ENCODE peak calls at places on chromosomes 16 and 17, in six cellular contexts. W, X, L, Y, C and A are unnamed samples.

GRCh38 chr17:73588291-73589095 is 55.8 kb downstream of the SDK2 start:
- DNase-seq in W (no peak), X (no peak), L (no peak), Y (peak), C (no peak), A (no peak)

GRCh38 chr17:15247891-15248529 is 17.1 kb downstream of the PMP22 start:
- DNase-seq in W (no peak), X (peak), L (no peak), Y (peak), C (no peak), A (no peak)

GRCh38 chr16:27169511-27170071 is 33.7 kb upstream of the KDM8 start:
- DNase-seq in W (peak), X (peak), L (no peak), Y (no peak), C (peak), A (no peak)

GRCh38 chr16:68486671-68487495 is 38.6 kb upstream of the SMPD3 start:
- DNase-seq in W (no peak), X (no peak), L (no peak), Y (peak), C (no peak), A (no peak)

GRCh38 chr17:10614536-10615155 is 42.5 kb downstream of the MYH3 start:
- DNase-seq in W (peak), X (peak), L (peak), Y (peak), C (peak), A (peak)

GRCh38 chr16:64590516-64590915 is 531.3 kb downstream of the CDH11 start:
- DNase-seq in W (peak), X (no peak), L (no peak), Y (no peak), C (peak), A (no peak)

GRCh38 chr17:57899822-57900221 is 50.0 kb upstream of the MRPS23 start:
- DNase-seq in W (no peak), X (no peak), L (no peak), Y (no peak), C (no peak), A (no peak)

GRCh38 chr17:75126954-75127353 is 4.6 kb downstream of the NT5C start:
- DNase-seq in W (no peak), X (no peak), L (no peak), Y (no peak), C (no peak), A (no peak)

GRCh38 chr16:57572978-57573733 is 30.7 kb downstream of the ADGRG5 start:
- DNase-seq in W (no peak), X (no peak), L (no peak), Y (no peak), C (no peak), A (no peak)

GRCh38 chr17:34382586-34383224 is 19.7 kb upstream of the CCL1 start:
- DNase-seq in W (no peak), X (peak), L (no peak), Y (no peak), C (no peak), A (no peak)

GRCh38 chr16:23940111-23940510 is 104.3 kb downstream of the PRKCB start:
- DNase-seq in W (no peak), X (no peak), L (no peak), Y (no peak), C (no peak), A (no peak)
- H3K14ac ChIP-seq in W (no peak), X (no peak), L (no peak), Y (no peak), C (no peak), A (no peak)

DNA sequence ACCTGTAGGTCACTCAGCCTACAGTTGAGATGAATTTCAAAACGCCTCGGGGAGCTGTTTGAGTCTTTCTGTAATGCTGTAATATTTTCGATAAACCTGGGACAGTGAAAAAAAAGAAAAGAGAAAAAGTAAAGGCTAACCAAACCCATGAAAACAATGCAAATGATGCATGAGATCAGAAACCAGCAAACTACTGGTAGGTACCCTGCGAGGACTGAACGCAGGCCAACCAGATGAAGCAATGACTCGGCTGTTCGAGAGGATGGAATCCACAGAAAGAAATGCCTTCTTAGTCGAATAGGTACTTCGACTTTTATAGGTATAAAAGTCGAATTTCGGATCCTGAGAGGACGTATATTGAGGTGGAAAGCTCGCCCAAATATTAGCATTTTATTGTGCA is 509 bp upstream of the ATAD5 start:
- DNase-seq in W (peak), X (peak), L (no peak), Y (peak), C (no peak), A (no peak)
- H3K27ac ChIP-seq in W (peak), X (peak), L (peak), Y (no peak), C (no peak), A (peak)

GRCh38 chr17:42373896-42374295 is 14.3 kb downstream of the STAT3 start:
- DNase-seq in W (no peak), X (no peak), L (no peak), Y (no peak), C (no peak), A (no peak)
- H3K9ac ChIP-seq in W (no peak), X (no peak), L (no peak), Y (no peak), C (no peak), A (no peak)

GRCh38 chr17:49616546-49617205 is 41.0 kb downstream of the NXPH3 start:
- DNase-seq in W (no peak), X (no peak), L (no peak), Y (no peak), C (no peak), A (no peak)
- H3K14ac ChIP-seq in W (no peak), X (no peak), L (no peak), Y (no peak), C (no peak), A (no peak)

DNA sequence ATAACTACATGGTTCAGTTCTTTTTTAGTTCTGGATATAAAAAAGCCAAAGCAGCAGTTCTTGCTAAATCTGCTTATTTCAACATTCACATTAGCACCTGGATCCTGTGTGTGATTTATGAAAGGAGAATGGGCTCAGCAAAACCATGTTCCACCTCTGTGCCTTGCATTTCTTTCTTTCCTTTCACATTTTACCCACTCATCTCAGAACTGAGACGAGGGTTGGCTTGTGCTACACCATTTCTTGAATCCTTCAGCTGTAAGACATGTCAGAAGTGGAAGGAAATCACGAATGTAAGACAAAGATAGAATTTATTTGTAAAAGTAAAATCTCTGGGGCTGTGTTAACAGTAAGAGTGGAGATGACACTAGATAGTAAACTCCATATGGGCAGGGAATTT is 1.2 kb upstream of the UTP6 start:
- DNase-seq in W (no peak), X (no peak), L (no peak), Y (no peak), C (no peak), A (no peak)
- H3K27ac ChIP-seq in W (no peak), X (no peak), L (no peak), Y (no peak), C (no peak), A (no peak)

GRCh38 chr16:20104563-20105183 is 31.0 kb upstream of the GPR139 start:
- DNase-seq in W (no peak), X (no peak), L (no peak), Y (no peak), C (no peak), A (no peak)

GRCh38 chr16:20111143-20111542 is 37.5 kb upstream of the GPR139 start:
- DNase-seq in W (no peak), X (no peak), L (no peak), Y (no peak), C (no peak), A (no peak)

GRCh38 chr16:20102021-20102420 is 28.3 kb upstream of the GPR139 start:
- DNase-seq in W (no peak), X (no peak), L (no peak), Y (no peak), C (no peak), A (no peak)

GRCh38 chr16:20102521-20102920 is 28.8 kb upstream of the GPR139 start:
- DNase-seq in W (no peak), X (no peak), L (no peak), Y (no peak), C (no peak), A (no peak)

GRCh38 chr16:20107086-20107485 is 33.4 kb upstream of the GPR139 start:
- DNase-seq in W (no peak), X (no peak), L (no peak), Y (no peak), C (no peak), A (no peak)
- H3K9ac ChIP-seq in W (no peak), X (no peak), L (no peak), Y (no peak), C (no peak), A (no peak)

GRCh38 chr16:84041421-84041820 is 1.2 kb downstream of the SLC38A8 start:
- DNase-seq in W (no peak), X (no peak), L (no peak), Y (no peak), C (no peak), A (no peak)
- H3K14ac ChIP-seq in W (no peak), X (no peak), L (no peak), Y (no peak), C (no peak), A (no peak)

DNA sequence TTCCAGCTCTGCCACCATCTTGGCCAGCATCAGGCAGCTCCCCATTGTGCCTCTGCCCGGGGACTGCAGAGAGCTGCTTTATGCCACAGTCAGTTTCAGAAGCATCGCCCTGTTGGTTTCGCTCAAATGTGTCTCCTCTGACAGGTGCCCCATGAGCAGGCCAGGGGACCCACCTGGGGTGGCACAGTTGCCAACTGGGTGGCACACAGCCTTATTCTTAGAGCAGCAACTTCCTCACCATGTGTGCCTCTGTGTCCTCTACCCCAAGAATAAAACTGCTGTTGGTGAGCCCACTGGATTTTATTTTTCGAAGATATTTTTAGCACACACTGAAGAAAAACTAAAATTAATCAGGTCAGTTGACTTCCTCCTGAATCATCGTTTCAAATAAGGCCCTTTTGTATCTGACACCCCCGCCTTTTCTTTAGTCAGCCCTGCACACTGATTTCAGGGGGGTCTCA is 44.9 kb upstream of the CACNG5 start:
- DNase-seq in W (peak), X (no peak), L (no peak), Y (no peak), C (no peak), A (no peak)
- H3K27ac ChIP-seq in W (no peak), X (no peak), L (no peak), Y (no peak), C (no peak), A (no peak)

GRCh38 chr16:85449195-85449884 is 163.8 kb upstream of the GSE1 start:
- DNase-seq in W (no peak), X (no peak), L (no peak), Y (no peak), C (no peak), A (no peak)

GRCh38 chr16:85447657-85448313 is 165.3 kb upstream of the GSE1 start:
- DNase-seq in W (no peak), X (no peak), L (no peak), Y (no peak), C (no peak), A (no peak)

GRCh38 chr16:85449885-85450245 is 163.3 kb upstream of the GSE1 start:
- DNase-seq in W (no peak), X (no peak), L (no peak), Y (no peak), C (no peak), A (no peak)

GRCh38 chr16:85446846-85447656 is 166.1 kb upstream of the GSE1 start:
- DNase-seq in W (no peak), X (no peak), L (no peak), Y (peak), C (no peak), A (no peak)

DNA sequence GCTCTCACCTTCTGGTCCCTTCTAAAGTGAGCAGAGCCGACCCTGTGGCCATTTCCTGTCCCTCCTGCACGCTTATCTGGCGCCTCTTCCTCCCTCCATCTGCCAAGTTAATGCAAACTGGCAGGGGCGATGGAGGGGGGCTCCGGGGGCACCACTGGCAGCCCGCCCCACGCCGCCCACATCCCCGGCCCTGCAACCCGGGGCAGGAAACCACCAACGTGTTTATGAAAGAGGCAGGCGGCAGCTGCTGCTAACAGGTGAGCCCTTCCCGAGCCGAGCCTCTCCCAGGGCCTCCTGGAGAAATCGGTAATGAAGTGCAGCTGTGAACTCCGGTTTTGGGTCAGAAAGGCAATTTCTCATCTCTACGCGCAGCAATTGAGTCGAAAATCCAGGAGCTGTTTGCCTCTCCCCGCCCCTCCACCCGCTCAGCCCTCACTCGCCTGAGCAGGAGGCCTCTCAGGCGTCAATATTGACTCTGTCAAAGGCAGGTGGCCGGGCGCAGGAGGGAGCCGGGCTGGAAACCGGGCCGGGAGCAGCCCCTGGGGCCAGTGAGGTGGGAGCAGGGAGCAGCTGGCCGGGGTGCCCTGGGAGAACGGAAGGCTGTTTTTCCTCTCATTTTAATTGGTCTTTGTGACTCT is 164.4 kb upstream of the GSE1 start:
- DNase-seq in W (no peak), X (no peak), L (no peak), Y (no peak), C (no peak), A (no peak)
- H3K9ac ChIP-seq in W (no peak), X (no peak), L (no peak), Y (no peak), C (no peak), A (no peak)

GRCh38 chr16:55992551-55992950 is 117.4 kb upstream of the CES5A start:
- DNase-seq in W (no peak), X (no peak), L (no peak), Y (peak), C (no peak), A (no peak)

GRCh38 chr16:55989569-55989907 is 114.4 kb upstream of the CES5A start:
- DNase-seq in W (no peak), X (no peak), L (no peak), Y (no peak), C (no peak), A (no peak)

GRCh38 chr16:55993088-55993487 is 117.9 kb upstream of the CES5A start:
- DNase-seq in W (no peak), X (no peak), L (no peak), Y (no peak), C (no peak), A (no peak)

GRCh38 chr16:55991843-55992242 is 116.7 kb upstream of the CES5A start:
- DNase-seq in W (no peak), X (no peak), L (no peak), Y (no peak), C (no peak), A (no peak)

DNA sequence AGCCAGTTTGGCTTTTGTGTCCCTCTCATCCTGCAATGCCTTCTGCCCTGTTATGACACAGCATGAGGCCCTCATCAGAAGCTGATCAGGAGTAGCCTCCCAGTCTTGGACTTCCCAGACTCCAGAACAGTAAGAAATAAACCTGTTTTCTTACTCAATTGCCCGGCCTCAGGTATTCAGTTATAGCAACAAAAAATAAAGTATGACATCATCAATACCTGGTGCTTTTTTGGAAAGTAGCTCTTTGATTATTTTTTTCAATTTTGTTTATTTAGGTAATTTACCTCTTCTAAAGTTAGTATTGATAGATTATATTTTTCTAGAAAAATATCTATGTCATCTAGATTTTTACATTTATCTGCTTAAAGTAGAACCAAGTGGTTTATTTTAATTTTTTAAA is 112.8 kb upstream of the CES5A start:
- DNase-seq in W (no peak), X (no peak), L (no peak), Y (peak), C (no peak), A (no peak)
- H3K14ac ChIP-seq in W (no peak), X (no peak), L (no peak), Y (no peak), C (no peak), A (no peak)